ENCODE peak calls at places on chromosomes 6 and 20, in ten cellular contexts. J is HCT116, R is uterus, V is ovary, X is tibial nerve, M is stomach, E is Peyer's patch, L is adrenal gland, D is transverse colon, G is body of pancreas. K is an unnamed sample.

GRCh38 chr6:79949235-79949634 is 1.9 kb upstream of the ELOVL4 start:
- DNase-seq in J (peak), R (peak), V (no peak), X (peak), M (peak), E (peak), L (peak), D (peak), G (peak), K (no peak)

GRCh38 chr6:160895562-160895961 is 96.0 kb upstream of the MAP3K4 start:
- DNase-seq in J (no peak), R (no peak), V (no peak), X (no peak), M (no peak), E (no peak), L (no peak), D (no peak), G (no peak), K (no peak)

GRCh38 chr20:18034039-18034438 is 23.7 kb downstream of the OVOL2 start:
- DNase-seq in J (no peak), R (no peak), V (no peak), X (no peak), M (no peak), E (no peak), L (no peak), D (no peak), G (no peak), K (no peak)

GRCh38 chr20:51487076-51487475 is 55.4 kb downstream of the NFATC2 start:
- DNase-seq in J (no peak), R (no peak), V (no peak), X (no peak), M (no peak), E (no peak), L (no peak), D (no peak), G (no peak), K (no peak)

GRCh38 chr6:75412937-75413662 is 80.5 kb downstream of the FILIP1 start:
- DNase-seq in J (no peak), R (no peak), V (no peak), X (no peak), M (no peak), E (no peak), L (no peak), D (no peak), G (no peak), K (no peak)

GRCh38 chr6:38638941-38639497 is 710 bp downstream of the BTBD9 start:
- DNase-seq in J (peak), R (no peak), V (no peak), X (peak), M (peak), E (peak), L (peak), D (peak), G (peak), K (peak)

GRCh38 chr6:42453027-42453648 is 1.4 kb upstream of the TRERF1 start:
- DNase-seq in J (peak), R (peak), V (peak), X (peak), M (peak), E (peak), L (peak), D (peak), G (peak), K (peak)

GRCh38 chr6:155599571-155599970 is 143.9 kb upstream of the NOX3 start:
- DNase-seq in J (no peak), R (no peak), V (no peak), X (no peak), M (no peak), E (no peak), L (no peak), D (no peak), G (no peak), K (no peak)

GRCh38 chr20:12252793-12253192 is 335.1 kb downstream of the BTBD3 start:
- DNase-seq in J (no peak), R (no peak), V (no peak), X (no peak), M (no peak), E (no peak), L (no peak), D (no peak), G (no peak), K (no peak)

GRCh38 chr20:46715292-46715756 is 5.9 kb downstream of the SLC2A10 start:
- DNase-seq in J (no peak), R (peak), V (peak), X (peak), M (peak), E (peak), L (peak), D (peak), G (peak), K (no peak)

GRCh38 chr6:15429146-15430110 is 183.6 kb downstream of the JARID2 start:
- DNase-seq in J (no peak), R (no peak), V (no peak), X (no peak), M (no peak), E (no peak), L (no peak), D (no peak), G (no peak), K (no peak)

GRCh38 chr6:142926494-142927273 is 18.3 kb downstream of the HIVEP2 start:
- DNase-seq in J (no peak), R (peak), V (peak), X (peak), M (peak), E (peak), L (peak), D (peak), G (peak), K (peak)

GRCh38 chr6:139219271-139219729 is 72.5 kb downstream of the TXLNB start:
- DNase-seq in J (peak), R (peak), V (peak), X (peak), M (peak), E (peak), L (peak), D (peak), G (peak), K (peak)
- TF ChIP-seq POLR2A in J (no peak), R (no peak), V (no peak), X (no peak), M (no peak), E (no peak), L (peak), D (no peak), G (no peak), K (no peak)

GRCh38 chr6:32803416-32803815 is 13.4 kb downstream of the HLA-DOB start:
- DNase-seq in J (no peak), R (no peak), V (no peak), X (no peak), M (no peak), E (no peak), L (no peak), D (no peak), G (no peak), K (no peak)

DNA sequence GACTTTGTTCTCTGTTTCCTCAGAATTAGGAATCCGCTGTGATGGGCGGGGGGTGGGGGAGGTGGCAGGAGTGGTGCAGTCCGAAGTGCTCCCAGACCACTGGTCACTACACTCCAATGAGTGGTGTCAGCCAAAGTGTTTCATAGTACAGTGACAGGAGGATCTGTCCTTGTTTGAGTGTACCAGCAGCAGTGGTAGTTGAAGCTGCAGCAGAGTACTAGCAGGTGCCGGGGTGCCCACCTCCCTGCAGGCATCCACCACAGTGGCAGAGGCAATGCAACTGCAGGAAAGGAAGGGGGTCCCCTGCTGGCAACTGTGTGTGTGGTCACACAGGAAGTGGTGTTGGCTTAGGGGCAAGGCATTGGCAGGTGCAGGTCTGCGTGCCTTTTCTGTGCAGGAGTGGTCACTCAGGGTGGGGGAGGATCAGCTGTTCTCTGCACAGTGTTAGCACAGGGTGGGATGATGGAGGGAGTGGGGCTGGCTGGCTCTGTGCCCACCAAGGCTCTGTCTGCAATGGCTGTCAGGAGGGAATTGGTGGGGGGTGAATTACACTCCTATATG is 9.7 kb downstream of the HLA-DOB start:
- DNase-seq in J (no peak), R (no peak), V (no peak), X (no peak), M (no peak), E (no peak), L (no peak), D (no peak), G (no peak), K (no peak)
- TF ChIP-seq POLR2A in J (no peak), R (no peak), V (no peak), X (no peak), M (no peak), E (no peak), L (no peak), D (no peak), G (no peak), K (no peak)

DNA sequence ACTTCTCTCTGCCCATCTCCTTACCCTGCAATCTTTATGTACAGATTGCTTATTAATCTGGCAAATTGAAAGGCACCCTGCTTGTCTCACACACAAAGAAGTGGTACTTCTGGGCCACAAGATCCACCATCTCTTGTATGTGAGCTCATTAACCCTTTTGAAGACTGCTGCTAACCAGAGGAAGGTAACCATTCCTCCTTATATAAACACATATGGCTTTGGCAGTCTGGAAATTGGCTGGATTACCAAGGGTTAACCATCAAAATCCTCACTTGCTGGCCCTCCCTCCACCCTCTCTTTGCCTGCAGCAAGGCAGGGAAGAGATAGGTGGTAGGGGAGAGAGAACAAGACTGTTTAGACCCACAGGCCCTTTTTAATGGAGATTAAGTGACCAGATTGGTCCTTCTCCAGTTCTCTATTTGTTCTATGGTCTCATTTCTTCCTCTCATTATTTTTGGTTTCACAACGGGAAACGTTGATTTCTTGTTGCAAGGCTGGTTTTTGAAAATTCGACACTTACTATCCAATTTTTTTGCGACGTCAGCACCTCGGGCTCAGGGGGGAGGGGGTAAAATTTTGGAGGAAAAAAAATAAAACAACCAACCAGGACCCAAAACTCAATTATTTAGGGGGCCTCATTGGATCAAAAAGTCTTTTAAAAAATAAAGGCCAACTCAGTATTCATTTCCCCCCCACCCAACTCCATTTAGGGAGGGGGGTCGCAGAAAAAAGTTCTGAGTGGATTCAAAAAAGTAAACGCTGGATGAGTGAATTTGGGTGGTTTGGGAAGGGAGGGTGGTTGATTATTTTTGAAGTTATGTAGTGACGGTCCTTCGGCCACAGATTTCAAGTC is 859 bp downstream of the PPP1R10 start:
- DNase-seq in J (no peak), R (no peak), V (no peak), X (peak), M (no peak), E (no peak), L (no peak), D (no peak), G (no peak), K (no peak)
- TF ChIP-seq POLR2A in J (peak), R (no peak), V (no peak), X (no peak), M (no peak), E (no peak), L (peak), D (no peak), G (peak), K (peak)

GRCh38 chr6:3232017-3232838 is 4.8 kb upstream of the TUBB2B start:
- DNase-seq in J (no peak), R (no peak), V (no peak), X (no peak), M (no peak), E (no peak), L (no peak), D (no peak), G (no peak), K (no peak)

GRCh38 chr6:3233321-3233720 is 5.9 kb upstream of the TUBB2B start:
- DNase-seq in J (no peak), R (no peak), V (no peak), X (no peak), M (no peak), E (no peak), L (no peak), D (no peak), G (no peak), K (no peak)

GRCh38 chr6:3230275-3231212 is 3.1 kb upstream of the TUBB2B start:
- DNase-seq in J (no peak), R (no peak), V (no peak), X (peak), M (no peak), E (no peak), L (no peak), D (no peak), G (no peak), K (no peak)

GRCh38 chr6:3229566-3230274 is 2.3 kb upstream of the TUBB2B start:
- DNase-seq in J (no peak), R (no peak), V (no peak), X (no peak), M (no peak), E (no peak), L (no peak), D (no peak), G (no peak), K (no peak)

GRCh38 chr6:3231213-3232016 is 4.0 kb upstream of the TUBB2B start:
- DNase-seq in J (no peak), R (peak), V (no peak), X (peak), M (peak), E (peak), L (peak), D (peak), G (peak), K (no peak)
- TF ChIP-seq POLR2A in J (no peak), R (peak), V (peak), X (no peak), M (no peak), E (no peak), L (peak), D (no peak), G (peak), K (no peak)

K was measured in GM12891.